ENCODE peak calls at places on chromosomes 5 and 9, in six cellular contexts. J is HCT116, P is H1, Z is HepG2, Y is GM12878, R is K562. T is an unnamed sample.

GRCh38 chr5:180611140-180611850 is 20.0 kb upstream of the SCGB3A1 start:
- DNase-seq in Y (no peak), P (no peak), J (no peak), R (peak; percentile 73), Z (peak; percentile 70), T (no peak)

GRCh38 chr9:88663766-88664419 is 128.9 kb downstream of the NXNL2 start:
- DNase-seq in R (no peak), P (no peak), Y (no peak), Z (no peak), J (no peak), T (no peak)

GRCh38 chr5:147880461-147880860 is 1.9 kb downstream of the SCGB3A2 start:
- DNase-seq in P (no peak), Y (no peak), J (no peak), R (no peak), Z (no peak), T (no peak)

GRCh38 chr9:124420991-124421543 is 5.8 kb upstream of the PSMB7 start:
- DNase-seq in P (no peak), J (no peak), Z (no peak), R (no peak), Y (no peak), T (no peak)

GRCh38 chr9:94929373-94929764 is 202.9 kb downstream of the AOPEP start:
- DNase-seq in R (no peak), Y (no peak), Z (no peak), J (no peak), P (no peak), T (no peak)

GRCh38 chr9:126637002-126637849 is 23.5 kb downstream of the LMX1B start:
- DNase-seq in P (no peak), R (no peak), Y (no peak), J (no peak), Z (no peak), T (no peak)

GRCh38 chr5:2914991-2915484 is 163.6 kb upstream of the IRX2 start:
- DNase-seq in J (no peak), Z (no peak), Y (no peak), R (peak; percentile 11), P (peak; percentile 71), T (peak; percentile 80)

GRCh38 chr5:158796812-158797497 is 302.8 kb downstream of the EBF1 start:
- DNase-seq in J (no peak), R (no peak), Z (no peak), Y (no peak), P (no peak), T (no peak)

GRCh38 chr5:150069619-150070276 is 16.6 kb downstream of the CSF1R start:
- DNase-seq in P (no peak), J (no peak), Y (no peak), Z (no peak), R (no peak), T (no peak)

GRCh38 chr5:6056280-6056679 is 322.1 kb downstream of the MED10 start:
- DNase-seq in R (no peak), Y (no peak), Z (no peak), P (no peak), J (no peak), T (no peak)

GRCh38 chr9:115146581-115147021 is 28.6 kb upstream of the TNC start:
- DNase-seq in Z (no peak), J (no peak), P (no peak), Y (no peak), R (no peak), T (peak; percentile 64)

GRCh38 chr9:93115486-93115885 is 18.6 kb downstream of the NINJ1 start:
- DNase-seq in Y (no peak), Z (no peak), P (no peak), R (no peak), J (no peak), T (no peak)

GRCh38 chr5:31036407-31036806 is 157.1 kb upstream of the CDH6 start:
- DNase-seq in Y (no peak), J (no peak), P (no peak), Z (no peak), R (no peak), T (no peak)

GRCh38 chr5:74042559-74043357 is 416.8 kb downstream of the ARHGEF28 start:
- DNase-seq in P (no peak), Z (no peak), R (no peak), J (no peak), Y (no peak), T (no peak)

GRCh38 chr9:37992924-37993349 is 76.1 kb downstream of the SHB start:
- DNase-seq in Z (no peak), R (peak; percentile 65), J (no peak), P (no peak), Y (no peak), T (no peak)

GRCh38 chr9:69674741-69675438 is 2.7 kb upstream of the APBA1 start:
- DNase-seq in Y (no peak), J (no peak), P (no peak), R (no peak), Z (no peak), T (no peak)

GRCh38 chr5:136435951-136436544 is 70.7 kb upstream of the TRPC7 start:
- DNase-seq in R (no peak), J (no peak), P (no peak), Z (no peak), Y (no peak), T (no peak)

GRCh38 chr5:125198270-125198974 is 452.0 kb upstream of the ZNF608 start:
- DNase-seq in R (no peak), Y (no peak), J (no peak), P (no peak), Z (no peak), T (no peak)

GRCh38 chr5:164578911-164579310 is 1073.5 kb downstream of the MAT2B start:
- DNase-seq in Y (no peak), R (no peak), Z (no peak), J (no peak), P (no peak), T (no peak)

GRCh38 chr5:73214921-73215490 is 42.0 kb downstream of the TMEM174 start:
- DNase-seq in Y (no peak), P (no peak), R (no peak), Z (no peak), J (no peak), T (no peak)

GRCh38 chr9:35748239-35748857 is 680 bp downstream of the GBA2 start:
- DNase-seq in R (no peak), Z (no peak), J (no peak), Y (no peak), P (no peak), T (no peak)

GRCh38 chr9:136695435-136695895 is 8.2 kb upstream of the AGPAT2 start:
- DNase-seq in J (peak; percentile 24), Z (no peak), Y (no peak), R (no peak), P (no peak), T (no peak)

GRCh38 chr9:95130484-95130883 is 187.0 kb downstream of the FANCC start:
- DNase-seq in P (no peak), Z (no peak), J (no peak), R (no peak), Y (no peak), T (peak; percentile 48)

GRCh38 chr9:87267701-87268100 is 230.0 kb upstream of the DAPK1 start:
- DNase-seq in P (no peak), J (no peak), Z (no peak), Y (no peak), R (no peak), T (no peak)

GRCh38 chr9:100355561-100355960 is 2.8 kb upstream of the TEX10 start:
- DNase-seq in Y (no peak), P (no peak), R (no peak), J (no peak), Z (no peak), T (no peak)

GRCh38 chr9:135701067-135701967 is 668 bp upstream of the KCNT1 start:
- DNase-seq in R (no peak), J (no peak), P (no peak), Y (no peak), Z (no peak), T (no peak)

GRCh38 chr5:146441896-146442295 is 5.2 kb upstream of the TCERG1 start:
- DNase-seq in Y (no peak), J (no peak), Z (no peak), R (no peak), P (no peak), T (no peak)

DNA sequence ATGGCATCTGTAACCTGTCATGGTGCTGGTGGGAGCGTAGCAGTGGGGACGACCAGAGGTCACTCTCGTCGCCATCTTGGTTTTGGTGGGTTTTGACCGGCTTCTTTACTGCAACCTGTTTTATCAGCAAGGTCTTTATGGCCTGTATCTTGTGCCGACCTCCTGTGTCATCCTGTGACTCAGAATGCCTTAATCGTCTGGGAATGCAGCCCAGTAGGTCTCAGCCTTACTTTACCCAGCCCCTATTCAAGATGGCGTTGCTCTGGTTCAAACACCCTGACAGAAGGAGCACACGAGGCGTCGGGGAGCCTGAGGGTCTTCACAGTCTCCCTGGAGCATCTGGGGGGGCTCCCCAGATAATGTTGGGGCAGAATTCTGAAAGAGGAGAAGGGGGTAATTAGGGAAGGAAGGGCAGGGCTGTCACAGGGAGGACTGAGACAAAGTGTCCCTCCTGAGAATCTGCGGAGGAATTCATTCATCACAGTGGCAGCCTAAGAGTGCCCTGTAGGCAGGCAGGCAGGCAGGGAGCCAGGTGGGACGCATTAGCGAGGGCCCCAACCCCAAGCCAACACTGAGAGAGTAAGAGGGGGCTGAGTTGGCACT is 21.3 kb upstream of the NCS1 start:
- DNase-seq in Y (no peak), P (no peak), Z (no peak), R (peak; percentile 64), J (peak; percentile 16), T (no peak)
- TF ChIP-seq ZNF274 in Y (no peak), P (no peak), Z (no peak), R (no peak), J (no peak), T (no peak)

DNA sequence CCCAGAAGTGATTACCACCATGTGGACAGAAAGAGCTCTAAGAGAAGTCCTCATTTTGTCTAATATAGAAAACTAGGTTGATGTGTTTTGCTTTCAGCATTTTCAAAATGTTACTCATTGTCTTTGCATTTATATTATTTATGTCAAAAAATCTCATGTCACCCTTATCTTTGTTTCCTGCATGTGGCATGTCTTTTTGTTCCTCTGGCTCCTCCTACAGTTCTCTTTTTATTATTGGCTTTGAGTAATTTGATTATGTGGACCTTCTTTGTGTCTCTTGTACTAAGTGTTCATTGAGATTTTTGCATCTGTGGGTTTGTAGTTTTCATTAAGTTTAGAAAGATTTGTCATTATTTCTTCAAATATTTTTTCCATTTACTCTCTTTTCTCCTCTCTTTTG is 58.8 kb downstream of the GNG10 start:
- DNase-seq in J (no peak), P (no peak), Z (no peak), R (no peak), Y (no peak), T (no peak)
- TF ChIP-seq ZNF274 in J (no peak), P (no peak), Z (no peak), R (no peak), Y (no peak), T (no peak)

GRCh38 chr9:111483419-111483861 is 743 bp downstream of the ECPAS start:
- DNase-seq in P (no peak), R (peak; percentile 68), J (no peak), Z (peak; percentile 6), Y (no peak), T (no peak)
- TF ChIP-seq ZNF274 in P (no peak), R (no peak), J (no peak), Z (no peak), Y (no peak), T (no peak)

GRCh38 chr9:110446171-110446570 is 108.5 kb upstream of the TXNDC8 start:
- DNase-seq in J (no peak), R (no peak), P (no peak), Y (no peak), Z (no peak), T (no peak)
- TF ChIP-seq ZNF274 in J (no peak), R (no peak), P (no peak), Y (no peak), Z (no peak), T (no peak)